ENCODE peak calls at places on chromosomes 2 and 18, in eight cellular contexts. P is ovary, W is thyroid gland, Q is tibial nerve, L is body of pancreas, N is K562, K is heart left ventricle, A is GM12878. F is an unnamed sample. For H3K27me3, the result is how much of the 10 kb centered on the place peaks cover.

GRCh38 chr18:74476154-74476553 is 19.0 kb upstream of the DIPK1C start:
- DNase-seq in P (no peak), W (peak), Q (no peak), L (no peak), N (peak), K (peak), A (no peak), F (no peak)

GRCh38 chr2:229416116-229416694 is 145.1 kb upstream of the PID1 start:
- DNase-seq in P (peak), W (peak), Q (peak), L (peak), N (no peak), K (peak), A (no peak), F (peak)

GRCh38 chr18:48885951-48886400 is 64.8 kb downstream of the SMAD7 start:
- DNase-seq in P (no peak), W (no peak), Q (no peak), L (no peak), N (no peak), K (no peak), A (no peak), F (no peak)

GRCh38 chr2:159897081-159897480 is 99.1 kb upstream of the CD302 start:
- DNase-seq in P (no peak), W (no peak), Q (no peak), L (no peak), N (no peak), K (no peak), A (no peak), F (no peak)

GRCh38 chr2:20072436-20073158 is 21.2 kb upstream of the LAPTM4A start:
- DNase-seq in P (no peak), W (no peak), Q (no peak), L (no peak), N (no peak), K (no peak), A (no peak), F (no peak)

GRCh38 chr2:119029297-119029696 is 87.3 kb downstream of the MARCO start:
- DNase-seq in P (no peak), W (no peak), Q (no peak), L (no peak), N (no peak), K (no peak), A (no peak), F (no peak)

GRCh38 chr2:241702405-241703127 is 727 bp downstream of the ING5 start:
- DNase-seq in P (peak), W (peak), Q (peak), L (peak), N (peak), K (peak), A (peak), F (peak)

GRCh38 chr2:75324716-75325291 is 125.5 kb upstream of the TACR1 start:
- DNase-seq in P (no peak), W (no peak), Q (no peak), L (no peak), N (no peak), K (no peak), A (no peak), F (no peak)

GRCh38 chr2:235666240-235666781 is 172.5 kb downstream of the AGAP1 start:
- DNase-seq in P (peak), W (peak), Q (no peak), L (peak), N (no peak), K (no peak), A (no peak), F (no peak)

GRCh38 chr2:203446071-203446481 is 89.0 kb downstream of the RAPH1 start:
- DNase-seq in P (no peak), W (no peak), Q (no peak), L (no peak), N (no peak), K (no peak), A (no peak), F (no peak)

GRCh38 chr18:37207343-37207742 is 358.3 kb downstream of the CELF4 start:
- DNase-seq in P (no peak), W (no peak), Q (no peak), L (no peak), N (no peak), K (no peak), A (no peak), F (no peak)

GRCh38 chr18:7924616-7925015 is 357.5 kb downstream of the PTPRM start:
- DNase-seq in P (no peak), W (no peak), Q (no peak), L (no peak), N (no peak), K (no peak), A (no peak), F (no peak)

GRCh38 chr18:47407736-47408135 is 156.3 kb upstream of the SKOR2 start:
- DNase-seq in P (no peak), W (no peak), Q (no peak), L (no peak), N (no peak), K (no peak), A (no peak), F (no peak)

GRCh38 chr2:33730193-33730592 is 131.1 kb upstream of the FAM98A start:
- DNase-seq in P (no peak), W (no peak), Q (no peak), L (no peak), N (no peak), K (no peak), A (no peak), F (no peak)

GRCh38 chr2:238216651-238217184 is 13.2 kb upstream of the ILKAP start:
- DNase-seq in P (no peak), W (peak), Q (no peak), L (no peak), N (no peak), K (no peak), A (no peak), F (no peak)

GRCh38 chr2:54348672-54349071 is 92.6 kb upstream of the TSPYL6 start:
- DNase-seq in P (no peak), W (peak), Q (no peak), L (no peak), N (no peak), K (peak), A (no peak), F (peak)

GRCh38 chr2:96928277-96928781 is 58.1 kb downstream of the FAM178B start:
- DNase-seq in P (no peak), W (peak), Q (no peak), L (no peak), N (no peak), K (no peak), A (no peak), F (no peak)

GRCh38 chr2:159755788-159756187 is 42.2 kb downstream of the CD302 start:
- DNase-seq in P (no peak), W (no peak), Q (no peak), L (no peak), N (peak), K (no peak), A (no peak), F (no peak)

GRCh38 chr2:234950730-234951385 is 959 bp upstream of the SH3BP4 start:
- DNase-seq in P (no peak), W (peak), Q (no peak), L (no peak), N (no peak), K (no peak), A (no peak), F (peak)

GRCh38 chr18:21264651-21265050 is 22.6 kb downstream of the GREB1L start:
- DNase-seq in P (peak), W (peak), Q (no peak), L (peak), N (no peak), K (no peak), A (no peak), F (no peak)

GRCh38 chr2:27509326-27509725 is 12.7 kb downstream of the GCKR start:
- DNase-seq in P (no peak), W (peak), Q (no peak), L (no peak), N (no peak), K (no peak), A (no peak), F (no peak)

GRCh38 chr2:142037051-142037450 is 93.8 kb downstream of the LRP1B start:
- DNase-seq in P (no peak), W (no peak), Q (no peak), L (no peak), N (no peak), K (no peak), A (no peak), F (no peak)

GRCh38 chr2:28085183-28085582 is 194.7 kb downstream of the BABAM2 start:
- DNase-seq in P (no peak), W (no peak), Q (no peak), L (no peak), N (no peak), K (no peak), A (no peak), F (no peak)

GRCh38 chr2:51662187-51662586 is 630.3 kb upstream of the NRXN1 start:
- DNase-seq in P (no peak), W (no peak), Q (no peak), L (no peak), N (no peak), K (no peak), A (no peak), F (no peak)
- H3K4me3 ChIP-seq in P (no peak), W (no peak), Q (no peak), L (no peak), N (no peak), K (no peak), A (no peak), F (no peak)

GRCh38 chr18:2979027-2979570 is 33.8 kb downstream of the LPIN2 start:
- DNase-seq in P (no peak), W (no peak), Q (no peak), L (peak), N (no peak), K (no peak), A (no peak), F (no peak)

GRCh38 chr18:2978208-2978607 is 34.7 kb downstream of the LPIN2 start:
- DNase-seq in P (no peak), W (no peak), Q (no peak), L (no peak), N (no peak), K (no peak), A (no peak), F (no peak)

GRCh38 chr18:2976733-2977132 is 36.2 kb downstream of the LPIN2 start:
- DNase-seq in P (no peak), W (no peak), Q (no peak), L (no peak), N (no peak), K (no peak), A (no peak), F (no peak)

GRCh38 chr18:2979871-2980606 is 32.9 kb downstream of the LPIN2 start:
- DNase-seq in P (no peak), W (peak), Q (no peak), L (no peak), N (no peak), K (no peak), A (no peak), F (no peak)

DNA sequence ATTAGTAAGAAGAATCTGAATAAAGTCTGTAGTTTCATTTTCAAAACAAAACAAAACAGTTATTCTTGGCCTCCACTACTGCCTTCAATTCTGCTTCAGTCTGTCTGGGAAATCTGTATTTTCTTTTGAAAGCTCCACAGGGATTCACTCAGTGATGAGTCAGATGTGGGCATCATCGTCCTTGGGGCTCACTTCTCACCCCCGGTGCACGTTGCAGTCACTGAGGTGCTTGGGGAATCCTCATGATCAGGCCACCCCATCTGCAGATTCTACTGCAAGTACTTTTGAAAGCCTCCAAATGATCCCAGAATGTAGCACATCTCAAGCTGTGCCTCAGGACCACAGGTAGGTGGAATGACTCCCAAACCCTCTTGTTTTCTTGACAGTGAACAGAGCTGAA is 34.3 kb downstream of the LPIN2 start:
- DNase-seq in P (peak), W (no peak), Q (no peak), L (no peak), N (no peak), K (no peak), A (no peak), F (no peak)
- TF ChIP-seq POLR2A in P (no peak), W (no peak), Q (no peak), L (no peak), N (no peak), K (no peak), A (no peak), F (no peak)

GRCh38 chr2:174325373-174325772 is 9.4 kb upstream of the SP9 start:
- DNase-seq in P (no peak), W (no peak), Q (no peak), L (no peak), N (no peak), K (no peak), A (no peak), F (no peak)
- H3K27me3 ChIP-seq in P (under half), W (under half), Q (under half), L (under half), N (under half), K (half or more), A (under half), F (under half)

GRCh38 chr2:164014068-164014577 is 278.3 kb upstream of the FIGN start:
- DNase-seq in P (no peak), W (no peak), Q (no peak), L (no peak), N (no peak), K (peak), A (no peak), F (no peak)
- H3K4me3 ChIP-seq in P (no peak), W (no peak), Q (no peak), L (no peak), N (no peak), K (no peak), A (no peak), F (no peak)

GRCh38 chr2:112807233-112807807 is 23.0 kb upstream of the IL1A start:
- DNase-seq in P (no peak), W (no peak), Q (no peak), L (no peak), N (peak), K (no peak), A (no peak), F (no peak)

GRCh38 chr2:112809112-112809511 is 24.8 kb upstream of the IL1A start:
- DNase-seq in P (no peak), W (no peak), Q (no peak), L (no peak), N (no peak), K (no peak), A (no peak), F (no peak)

GRCh38 chr2:112800881-112801583 is 16.7 kb upstream of the IL1A start:
- DNase-seq in P (no peak), W (no peak), Q (no peak), L (no peak), N (no peak), K (no peak), A (no peak), F (no peak)

GRCh38 chr2:112803691-112804521 is 19.6 kb upstream of the IL1A start:
- DNase-seq in P (no peak), W (no peak), Q (no peak), L (no peak), N (no peak), K (no peak), A (no peak), F (no peak)

DNA sequence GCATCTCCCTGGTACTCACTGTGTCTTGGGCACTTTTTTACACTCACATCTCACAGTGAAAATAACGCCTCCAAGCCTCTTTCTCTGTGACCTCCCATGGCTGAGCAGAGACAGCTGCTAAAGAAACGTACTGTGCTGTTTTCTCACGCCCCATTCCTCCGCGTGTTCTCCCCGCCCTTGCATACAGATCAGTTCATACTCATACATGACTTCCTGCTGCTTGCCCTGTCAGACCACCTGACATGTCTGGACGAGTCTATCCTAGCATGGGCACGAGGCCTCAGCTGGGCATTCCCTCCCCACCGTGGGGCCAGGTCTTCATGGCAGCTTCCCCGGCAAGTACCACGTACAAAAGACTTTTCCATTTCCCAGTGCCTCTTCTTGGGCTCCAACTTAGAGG is 21.2 kb upstream of the IL1A start:
- DNase-seq in P (no peak), W (no peak), Q (no peak), L (no peak), N (no peak), K (no peak), A (peak), F (no peak)
- TF ChIP-seq POLR2A in P (no peak), W (no peak), Q (no peak), L (no peak), N (no peak), K (no peak), A (peak), F (no peak)

GRCh38 chr2:220572385-220572784 is 945.0 kb downstream of the SLC4A3 start:
- DNase-seq in P (no peak), W (no peak), Q (no peak), L (no peak), N (no peak), K (no peak), A (no peak), F (no peak)

GRCh38 chr2:220574038-220574437 is 946.6 kb downstream of the SLC4A3 start:
- DNase-seq in P (no peak), W (no peak), Q (no peak), L (no peak), N (no peak), K (no peak), A (no peak), F (no peak)

DNA sequence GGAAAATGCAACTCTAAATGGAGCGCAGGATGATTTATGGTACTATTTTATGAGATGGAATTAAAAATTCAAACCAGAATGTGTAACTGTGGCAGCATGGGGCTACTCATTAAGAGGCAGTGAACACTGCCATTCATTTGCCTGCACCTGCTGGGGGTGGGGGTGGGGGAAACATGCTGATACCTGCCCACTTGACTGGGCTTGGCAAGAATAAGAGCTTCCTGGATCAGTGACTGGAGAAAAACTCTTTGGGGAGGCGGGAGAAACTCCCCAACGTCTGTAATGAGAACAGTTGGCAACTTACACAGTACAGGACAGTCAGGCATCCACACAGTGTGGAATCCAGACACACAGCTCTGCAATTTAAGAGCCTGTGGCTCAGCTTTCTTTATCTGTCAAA is 942.0 kb downstream of the SLC4A3 start:
- DNase-seq in P (no peak), W (peak), Q (no peak), L (no peak), N (no peak), K (no peak), A (no peak), F (no peak)
- H3K27me3 ChIP-seq in P (under half), W (under half), Q (under half), L (under half), N (under half), K (under half), A (under half), F (under half)

DNA sequence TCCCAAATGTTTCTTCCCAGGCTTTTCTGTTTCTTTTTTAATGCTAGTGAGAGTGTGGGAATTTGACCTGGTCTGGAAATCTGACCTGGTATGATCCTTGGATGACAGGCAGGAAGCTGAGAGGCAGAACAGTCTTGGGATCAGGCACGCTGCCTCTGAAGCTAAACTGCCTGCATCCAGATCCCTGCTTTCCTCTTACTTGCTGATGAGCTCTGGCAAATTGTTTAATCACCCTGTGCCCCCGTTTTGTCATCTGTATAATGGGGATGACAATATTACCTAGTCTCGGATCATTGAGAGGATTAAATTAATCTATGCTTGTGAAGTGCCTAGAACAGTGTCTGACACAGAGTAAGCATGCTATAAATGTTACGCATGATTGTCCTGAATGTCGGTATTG is 3.3 kb downstream of the KLHL23 start:
- DNase-seq in P (no peak), W (no peak), Q (no peak), L (no peak), N (no peak), K (no peak), A (no peak), F (no peak)
- H3K4me3 ChIP-seq in P (peak), W (no peak), Q (no peak), L (no peak), N (peak), K (no peak), A (no peak), F (no peak)

F was measured in Peyer's patch.